ENCODE peak calls at places on chromosomes 1 and 21, in six cellular contexts. One of them, this sample, is unnamed.

GRCh38 chr1:16183157-16183556 is 27.3 kb upstream of the EPHA2 start:
- DNase-seq in K562: no peak
- DNase-seq in GM12878: no peak
- DNase-seq in HCT116: no peak
- DNase-seq in SK-N-SH: no peak
- DNase-seq in H1: no peak
- DNase-seq in this sample: no peak

GRCh38 chr1:67713071-67713806 is 28.2 kb downstream of the GADD45A start:
- DNase-seq in K562: peak
- DNase-seq in GM12878: no peak
- DNase-seq in HCT116: peak
- DNase-seq in SK-N-SH: peak
- DNase-seq in H1: no peak
- DNase-seq in this sample: no peak

GRCh38 chr1:86871001-86871400 is 42.9 kb downstream of the SELENOF start:
- DNase-seq in K562: no peak
- DNase-seq in GM12878: no peak
- DNase-seq in HCT116: no peak
- DNase-seq in SK-N-SH: no peak
- DNase-seq in H1: no peak
- DNase-seq in this sample: no peak

GRCh38 chr1:161915051-161915503 is 108.6 kb downstream of the OLFML2B start:
- DNase-seq in K562: no peak
- DNase-seq in GM12878: peak
- DNase-seq in HCT116: no peak
- DNase-seq in SK-N-SH: no peak
- DNase-seq in H1: no peak
- DNase-seq in this sample: no peak

GRCh38 chr1:67468066-67468718 is 38.0 kb upstream of the SERBP1 start:
- DNase-seq in K562: no peak
- DNase-seq in GM12878: no peak
- DNase-seq in HCT116: no peak
- DNase-seq in SK-N-SH: no peak
- DNase-seq in H1: no peak
- DNase-seq in this sample: peak

GRCh38 chr1:19730793-19731192 is 66.1 kb downstream of the HTR6 start:
- DNase-seq in K562: no peak
- DNase-seq in GM12878: no peak
- DNase-seq in HCT116: no peak
- DNase-seq in SK-N-SH: no peak
- DNase-seq in H1: no peak
- DNase-seq in this sample: no peak

GRCh38 chr1:118148034-118148433 is 37.0 kb downstream of the SPAG17 start:
- DNase-seq in K562: no peak
- DNase-seq in GM12878: no peak
- DNase-seq in HCT116: no peak
- DNase-seq in SK-N-SH: no peak
- DNase-seq in H1: no peak
- DNase-seq in this sample: no peak

GRCh38 chr21:46099476-46099875 is 1.6 kb downstream of the COL6A2 start:
- DNase-seq in K562: no peak
- DNase-seq in GM12878: no peak
- DNase-seq in HCT116: no peak
- DNase-seq in SK-N-SH: peak
- DNase-seq in H1: peak
- DNase-seq in this sample: no peak

GRCh38 chr1:199529324-199529723 is 498.2 kb upstream of the NR5A2 start:
- DNase-seq in K562: no peak
- DNase-seq in GM12878: no peak
- DNase-seq in HCT116: no peak
- DNase-seq in SK-N-SH: no peak
- DNase-seq in H1: no peak
- DNase-seq in this sample: no peak

GRCh38 chr1:107254306-107254705 is 113.5 kb downstream of the NTNG1 start:
- DNase-seq in K562: no peak
- DNase-seq in GM12878: no peak
- DNase-seq in HCT116: no peak
- DNase-seq in SK-N-SH: no peak
- DNase-seq in H1: no peak
- DNase-seq in this sample: no peak

GRCh38 chr1:244327533-244327932 is 124.2 kb downstream of the ADSS2 start:
- DNase-seq in K562: no peak
- DNase-seq in GM12878: no peak
- DNase-seq in HCT116: no peak
- DNase-seq in SK-N-SH: no peak
- DNase-seq in H1: no peak
- DNase-seq in this sample: peak

GRCh38 chr1:207115269-207115668 is 11.2 kb downstream of the C4BPA start:
- DNase-seq in K562: no peak
- DNase-seq in GM12878: no peak
- DNase-seq in HCT116: no peak
- DNase-seq in SK-N-SH: no peak
- DNase-seq in H1: no peak
- DNase-seq in this sample: no peak

GRCh38 chr1:201409440-201409839 is 10.3 kb upstream of the LAD1 start:
- DNase-seq in K562: no peak
- DNase-seq in GM12878: no peak
- DNase-seq in HCT116: no peak
- DNase-seq in SK-N-SH: no peak
- DNase-seq in H1: no peak
- DNase-seq in this sample: no peak

GRCh38 chr1:158101455-158101854 is 79.2 kb upstream of the CD1D start:
- DNase-seq in K562: no peak
- DNase-seq in GM12878: no peak
- DNase-seq in HCT116: no peak
- DNase-seq in SK-N-SH: no peak
- DNase-seq in H1: no peak
- DNase-seq in this sample: no peak

GRCh38 chr1:52632732-52633290 is at the start of gene SHISAL2A:
- DNase-seq in K562: no peak
- DNase-seq in GM12878: no peak
- DNase-seq in HCT116: no peak
- DNase-seq in SK-N-SH: peak
- DNase-seq in H1: peak
- DNase-seq in this sample: no peak

GRCh38 chr1:198597690-198598430 is 41.0 kb upstream of the PTPRC start:
- DNase-seq in K562: no peak
- DNase-seq in GM12878: no peak
- DNase-seq in HCT116: no peak
- DNase-seq in SK-N-SH: no peak
- DNase-seq in H1: no peak
- DNase-seq in this sample: no peak

GRCh38 chr1:155005076-155005971 is 2.7 kb downstream of the ZBTB7B start:
- DNase-seq in K562: no peak
- DNase-seq in GM12878: no peak
- DNase-seq in HCT116: no peak
- DNase-seq in SK-N-SH: no peak
- DNase-seq in H1: no peak
- DNase-seq in this sample: no peak

GRCh38 chr1:208597571-208597970 is 353.4 kb upstream of the PLXNA2 start:
- DNase-seq in K562: no peak
- DNase-seq in GM12878: no peak
- DNase-seq in HCT116: no peak
- DNase-seq in SK-N-SH: no peak
- DNase-seq in H1: no peak
- DNase-seq in this sample: no peak

GRCh38 chr21:41961753-41962152 is 7.9 kb upstream of the C2CD2 start:
- DNase-seq in K562: no peak
- DNase-seq in GM12878: no peak
- DNase-seq in HCT116: no peak
- DNase-seq in SK-N-SH: no peak
- DNase-seq in H1: no peak
- DNase-seq in this sample: no peak

GRCh38 chr1:231420959-231421615 is 1.0 kb downstream of the EGLN1 start:
- DNase-seq in K562: peak
- DNase-seq in GM12878: no peak
- DNase-seq in HCT116: no peak
- DNase-seq in SK-N-SH: peak
- DNase-seq in H1: peak
- DNase-seq in this sample: peak

GRCh38 chr1:182680408-182680807 is 4.0 kb downstream of the RGS8 start:
- DNase-seq in K562: no peak
- DNase-seq in GM12878: no peak
- DNase-seq in HCT116: no peak
- DNase-seq in SK-N-SH: no peak
- DNase-seq in H1: no peak
- DNase-seq in this sample: no peak

GRCh38 chr1:89608627-89609338 is 24.1 kb upstream of the LRRC8C start:
- DNase-seq in K562: no peak
- DNase-seq in GM12878: no peak
- DNase-seq in HCT116: no peak
- DNase-seq in SK-N-SH: no peak
- DNase-seq in H1: no peak
- DNase-seq in this sample: no peak

GRCh38 chr1:40530735-40531380 is 579 bp upstream of the ZNF684 start:
- DNase-seq in K562: no peak
- DNase-seq in GM12878: no peak
- DNase-seq in HCT116: no peak
- DNase-seq in SK-N-SH: peak
- DNase-seq in H1: no peak
- DNase-seq in this sample: no peak

GRCh38 chr1:61434276-61434675 is 290.7 kb downstream of the TM2D1 start:
- DNase-seq in K562: no peak
- DNase-seq in GM12878: no peak
- DNase-seq in HCT116: no peak
- DNase-seq in SK-N-SH: no peak
- DNase-seq in H1: no peak
- DNase-seq in this sample: no peak

GRCh38 chr1:232221790-232222499 is 408.0 kb downstream of the SIPA1L2 start:
- DNase-seq in K562: no peak
- DNase-seq in GM12878: no peak
- DNase-seq in HCT116: peak
- DNase-seq in SK-N-SH: no peak
- DNase-seq in H1: peak
- DNase-seq in this sample: no peak

GRCh38 chr1:64692911-64693310 is 52.0 kb upstream of the RAVER2 start:
- DNase-seq in K562: no peak
- DNase-seq in GM12878: no peak
- DNase-seq in HCT116: no peak
- DNase-seq in SK-N-SH: no peak
- DNase-seq in H1: no peak
- DNase-seq in this sample: no peak

GRCh38 chr1:203440780-203441179 is 34.8 kb upstream of the PRELP start:
- DNase-seq in K562: no peak
- DNase-seq in GM12878: no peak
- DNase-seq in HCT116: no peak
- DNase-seq in SK-N-SH: peak
- DNase-seq in H1: no peak
- DNase-seq in this sample: peak

GRCh38 chr1:52602328-52603300 is at the start of gene GPX7:
- DNase-seq in K562: no peak
- DNase-seq in GM12878: no peak
- DNase-seq in HCT116: no peak
- DNase-seq in SK-N-SH: peak
- DNase-seq in H1: peak
- DNase-seq in this sample: no peak

GRCh38 chr1:182669266-182669665 is 15.1 kb downstream of the RGS8 start:
- DNase-seq in K562: no peak
- DNase-seq in GM12878: no peak
- DNase-seq in HCT116: no peak
- DNase-seq in SK-N-SH: no peak
- DNase-seq in H1: no peak
- DNase-seq in this sample: no peak

GRCh38 chr21:45829566-45830147 is 151.9 kb upstream of the COL6A1 start:
- DNase-seq in K562: no peak
- DNase-seq in GM12878: no peak
- DNase-seq in HCT116: no peak
- DNase-seq in SK-N-SH: no peak
- DNase-seq in H1: peak
- DNase-seq in this sample: no peak

GRCh38 chr1:22132517-22133235 is 10.2 kb downstream of the WNT4 start:
- DNase-seq in K562: no peak
- DNase-seq in GM12878: no peak
- DNase-seq in HCT116: no peak
- DNase-seq in SK-N-SH: no peak
- DNase-seq in H1: no peak
- DNase-seq in this sample: no peak

GRCh38 chr1:95323117-95323516 is 89.1 kb downstream of the RWDD3 start:
- DNase-seq in K562: no peak
- DNase-seq in GM12878: no peak
- DNase-seq in HCT116: no peak
- DNase-seq in SK-N-SH: no peak
- DNase-seq in H1: no peak
- DNase-seq in this sample: no peak

GRCh38 chr1:77407738-77408375 is 126.0 kb downstream of the AK5 start:
- DNase-seq in K562: no peak
- DNase-seq in GM12878: no peak
- DNase-seq in HCT116: no peak
- DNase-seq in SK-N-SH: no peak
- DNase-seq in H1: no peak
- DNase-seq in this sample: no peak

GRCh38 chr1:2152914-2153313 is 41.7 kb downstream of the FAAP20 start:
- DNase-seq in K562: no peak
- DNase-seq in GM12878: no peak
- DNase-seq in HCT116: no peak
- DNase-seq in SK-N-SH: no peak
- DNase-seq in H1: no peak
- DNase-seq in this sample: no peak
- TF ChIP-seq JUND in K562: no peak
- TF ChIP-seq JUND in GM12878: no peak
- TF ChIP-seq JUND in HCT116: no peak
- TF ChIP-seq JUND in SK-N-SH: no peak
- TF ChIP-seq JUND in H1: no peak
- TF ChIP-seq JUND in this sample: no peak

DNA sequence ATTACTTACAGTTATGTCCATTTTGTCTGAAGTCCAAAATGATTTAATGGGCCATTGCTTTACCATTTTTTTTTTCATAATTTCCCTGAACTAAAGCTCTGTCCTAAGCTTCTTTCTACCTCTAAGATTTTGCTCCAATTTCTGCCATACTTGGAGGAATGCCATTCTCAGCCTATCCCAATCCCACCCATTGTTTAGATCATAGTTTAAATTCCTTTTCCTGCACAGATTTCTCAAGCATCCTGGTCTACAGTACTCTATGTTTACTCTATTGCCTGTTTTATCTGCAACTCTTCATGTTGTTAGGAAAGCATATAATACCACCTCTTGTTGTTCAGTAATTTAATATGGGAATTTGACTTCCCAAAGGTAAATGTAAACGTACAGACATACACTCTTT is 30.8 kb downstream of the ADAMTS1 start:
- DNase-seq in K562: no peak
- DNase-seq in GM12878: no peak
- DNase-seq in HCT116: no peak
- DNase-seq in SK-N-SH: no peak
- DNase-seq in H1: no peak
- DNase-seq in this sample: no peak
- TF ChIP-seq JUND in K562: no peak
- TF ChIP-seq JUND in GM12878: no peak
- TF ChIP-seq JUND in HCT116: no peak
- TF ChIP-seq JUND in SK-N-SH: no peak
- TF ChIP-seq JUND in H1: no peak
- TF ChIP-seq JUND in this sample: no peak

GRCh38 chr1:25009675-25010262 is 79.7 kb upstream of the RUNX3 start:
- DNase-seq in K562: no peak
- DNase-seq in GM12878: no peak
- DNase-seq in HCT116: no peak
- DNase-seq in SK-N-SH: no peak
- DNase-seq in H1: no peak
- DNase-seq in this sample: no peak
- TF ChIP-seq JUND in K562: no peak
- TF ChIP-seq JUND in GM12878: no peak
- TF ChIP-seq JUND in HCT116: no peak
- TF ChIP-seq JUND in SK-N-SH: no peak
- TF ChIP-seq JUND in H1: no peak
- TF ChIP-seq JUND in this sample: no peak

GRCh38 chr21:26587621-26588260 is 14.7 kb upstream of the CYYR1 start:
- DNase-seq in K562: no peak
- DNase-seq in GM12878: no peak
- DNase-seq in HCT116: no peak
- DNase-seq in SK-N-SH: peak
- DNase-seq in H1: no peak
- DNase-seq in this sample: no peak
- TF ChIP-seq JUND in K562: no peak
- TF ChIP-seq JUND in GM12878: no peak
- TF ChIP-seq JUND in HCT116: no peak
- TF ChIP-seq JUND in SK-N-SH: peak
- TF ChIP-seq JUND in H1: no peak
- TF ChIP-seq JUND in this sample: no peak

This sample was measured in T47D.